ENCODE peak calls at places on chromosomes 12 and 14, in seven cellular contexts. Y is NCI-H748 treated with DMSO at 0.1 percent for 48 hours; H is NCI-H524; L is MV-4-11; N is stimulated activated CD8-positive, alpha-beta memory T cell treated with anti-CD3 and anti-CD28 coated beads, Interleukin-15, amount 100 ng/mL, for 1 hour; X is HCT116; K is ovary. I is an unnamed sample.
A peak's percentile ranks its signal among the peaks of the same experiment; 100 is the strongest.

GRCh38 chr14:39614292-39614923 is 182.2 kb upstream of the FBXO33 start:
- DNase-seq in Y (no peak), H (no peak), L (no peak), N (no peak), X (no peak), K (no peak), I (no peak)

GRCh38 chr12:3145036-3145435 is 67.9 kb downstream of the TSPAN9 start:
- DNase-seq in Y (no peak), H (no peak), L (no peak), N (no peak), X (no peak), K (no peak), I (no peak)

GRCh38 chr12:69602954-69603353 is 7.8 kb downstream of the LRRC10 start:
- DNase-seq in Y (no peak), H (peak; percentile 74), L (no peak), N (no peak), X (no peak), K (no peak), I (no peak)

GRCh38 chr14:23185046-23185445 is 1.6 kb upstream of the SLC7A8 start:
- DNase-seq in Y (no peak), H (no peak), L (no peak), N (no peak), X (no peak), K (no peak), I (no peak)

GRCh38 chr14:86038401-86038985 is 508.5 kb downstream of the FLRT2 start:
- DNase-seq in Y (peak; percentile 67), H (peak; percentile 73), L (peak; percentile 34), N (no peak), X (no peak), K (no peak), I (peak; percentile 2)

GRCh38 chr12:23115984-23116383 is 491.0 kb downstream of the ETNK1 start:
- DNase-seq in Y (no peak), H (no peak), L (no peak), N (no peak), X (no peak), K (no peak), I (no peak)

GRCh38 chr12:95763809-95764253 is 26.7 kb downstream of the NTN4 start:
- DNase-seq in Y (no peak), H (no peak), L (peak; percentile 35), N (no peak), X (peak; percentile 52), K (no peak), I (no peak)

GRCh38 chr12:40701756-40702155 is 9.5 kb downstream of the CNTN1 start:
- DNase-seq in Y (no peak), H (no peak), L (no peak), N (no peak), X (no peak), K (no peak), I (no peak)

GRCh38 chr12:24948816-24949722 is at the start of gene BCAT1:
- DNase-seq in Y (no peak), H (peak; percentile 79), L (peak; percentile 76), N (no peak), X (no peak), K (peak; percentile 75), I (peak; percentile 60)

I was measured in GM13976.